ENCODE peak calls at places on chromosome 10, in ten cellular contexts. H, Z, J, L, K, S, Y, F, O and A are unnamed samples.

GRCh38 chr10:42877496-42878030 is 95.0 kb downstream of the BMS1 start:
- DNase-seq in H (no peak), Z (no peak), J (no peak), L (no peak), K (no peak), S (no peak), Y (no peak), F (no peak), O (no peak), A (no peak)

GRCh38 chr10:29245476-29245875 is 43.4 kb upstream of the LYZL1 start:
- DNase-seq in H (no peak), Z (no peak), J (no peak), L (no peak), K (peak; percentile 40), S (no peak), Y (no peak), F (no peak), O (no peak), A (no peak)

GRCh38 chr10:59176241-59177030 is at the start of gene PHYHIPL:
- DNase-seq in H (peak; percentile 24), Z (peak; percentile 43), J (no peak), L (no peak), K (no peak), S (peak; percentile 14), Y (peak; percentile 64), F (no peak), O (no peak), A (peak; percentile 24)

GRCh38 chr10:60990663-60991062 is 46.7 kb upstream of the RHOBTB1 start:
- DNase-seq in H (no peak), Z (no peak), J (no peak), L (no peak), K (no peak), S (no peak), Y (no peak), F (no peak), O (no peak), A (no peak)

GRCh38 chr10:132667613-132668394 is 118.1 kb downstream of the NKX6-2 start:
- DNase-seq in H (no peak), Z (no peak), J (no peak), L (no peak), K (no peak), S (peak; percentile 39), Y (no peak), F (no peak), O (no peak), A (no peak)

GRCh38 chr10:27072436-27073114 is 27.7 kb downstream of the ANKRD26 start:
- DNase-seq in H (no peak), Z (no peak), J (no peak), L (no peak), K (no peak), S (peak; percentile 27), Y (no peak), F (no peak), O (no peak), A (no peak)

GRCh38 chr10:125018576-125019143 is 76.7 kb downstream of the ZRANB1 start:
- DNase-seq in H (peak; percentile 14), Z (no peak), J (no peak), L (no peak), K (no peak), S (no peak), Y (no peak), F (no peak), O (no peak), A (no peak)

GRCh38 chr10:97499561-97500296 is 1.0 kb downstream of the UBTD1 start:
- DNase-seq in H (peak; percentile 51), Z (peak; percentile 30), J (no peak), L (peak; percentile 32), K (peak; percentile 85), S (no peak), Y (peak; percentile 60), F (peak; percentile 72), O (no peak), A (no peak)

GRCh38 chr10:80200687-80201086 is 4.7 kb downstream of the ANXA11 start:
- DNase-seq in H (no peak), Z (no peak), J (no peak), L (no peak), K (no peak), S (no peak), Y (no peak), F (no peak), O (no peak), A (no peak)

GRCh38 chr10:80201592-80202256 is 3.6 kb downstream of the ANXA11 start:
- DNase-seq in H (no peak), Z (no peak), J (no peak), L (peak; percentile 59), K (no peak), S (no peak), Y (no peak), F (no peak), O (no peak), A (no peak)

GRCh38 chr10:80197972-80198591 is 7.3 kb downstream of the ANXA11 start:
- DNase-seq in H (no peak), Z (no peak), J (no peak), L (peak; percentile 73), K (no peak), S (no peak), Y (no peak), F (no peak), O (no peak), A (no peak)

GRCh38 chr10:80200259-80200658 is 5.1 kb downstream of the ANXA11 start:
- DNase-seq in H (no peak), Z (no peak), J (no peak), L (no peak), K (no peak), S (no peak), Y (no peak), F (no peak), O (no peak), A (no peak)

DNA sequence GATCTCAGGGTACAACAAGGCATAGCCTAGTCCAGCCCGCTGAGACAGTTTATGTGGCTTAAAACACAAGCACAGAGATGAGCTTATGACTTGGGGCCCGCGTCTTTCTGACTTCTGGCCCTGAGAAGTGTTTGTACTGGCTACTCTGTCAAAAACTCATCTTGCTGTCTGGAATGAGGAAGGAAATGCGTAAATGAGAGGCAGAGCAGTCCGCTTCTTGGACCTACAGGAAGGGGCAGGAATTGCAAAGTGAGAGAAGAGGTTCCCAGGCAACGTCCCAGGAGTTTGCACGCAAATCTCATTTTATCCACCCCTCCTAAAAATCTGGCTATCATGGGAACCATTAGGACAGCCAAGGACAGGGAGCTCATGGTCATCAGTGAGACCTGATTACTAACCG is 5.5 kb downstream of the ANXA11 start:
- DNase-seq in H (no peak), Z (no peak), J (no peak), L (no peak), K (peak; percentile 92), S (peak; percentile 72), Y (no peak), F (no peak), O (no peak), A (no peak)
- TF ChIP-seq CTCF in H (no peak), Z (no peak), J (no peak), L (peak; percentile 28), K (peak; percentile 41), S (no peak), Y (no peak), F (no peak), O (no peak), A (no peak)

DNA sequence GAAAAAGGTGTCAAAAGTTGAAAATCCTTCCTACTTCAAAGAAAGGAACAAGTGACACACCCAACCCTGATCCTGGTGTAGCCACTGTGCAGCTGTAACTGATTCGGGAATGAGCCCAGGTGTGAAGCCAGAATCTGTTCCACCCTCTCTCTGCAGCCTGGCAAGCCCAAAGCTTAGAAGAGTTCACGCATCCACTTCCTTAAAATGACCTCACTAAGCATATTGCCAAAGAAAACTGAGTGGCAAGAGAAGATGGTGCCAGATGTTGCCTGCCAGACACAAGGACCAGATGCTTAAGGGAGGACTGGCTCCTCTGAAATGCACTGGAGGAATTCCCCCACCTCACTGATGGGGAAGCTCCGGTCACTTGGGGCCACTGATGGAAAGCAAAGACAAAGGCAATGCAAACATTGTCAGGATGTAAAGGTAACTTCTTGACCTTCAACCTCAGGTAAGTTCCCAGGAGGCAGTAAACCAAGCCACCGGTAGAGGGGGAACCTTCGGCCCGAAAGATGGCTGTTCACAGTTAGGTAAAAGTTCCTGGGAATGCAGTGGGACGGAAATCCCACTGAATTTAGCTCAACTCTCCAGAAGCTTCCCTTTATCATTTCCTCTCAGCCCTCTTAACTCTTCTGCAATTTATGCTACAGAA is 554.9 kb downstream of the KCNMA1 start:
- DNase-seq in H (no peak), Z (no peak), J (no peak), L (no peak), K (no peak), S (no peak), Y (no peak), F (no peak), O (no peak), A (no peak)
- TF ChIP-seq CTCF in H (no peak), Z (peak; percentile 47), J (peak; percentile 23), L (no peak), K (peak; percentile 5), S (no peak), Y (peak; percentile 40), F (no peak), O (no peak), A (no peak)

GRCh38 chr10:46020344-46020656 is 10.1 kb downstream of the NCOA4 start:
- DNase-seq in H (no peak), Z (no peak), J (no peak), L (no peak), K (no peak), S (no peak), Y (no peak), F (no peak), O (no peak), A (no peak)

GRCh38 chr10:46026106-46026505 is 4.3 kb downstream of the NCOA4 start:
- DNase-seq in H (no peak), Z (no peak), J (no peak), L (no peak), K (peak; percentile 51), S (no peak), Y (no peak), F (no peak), O (no peak), A (no peak)

GRCh38 chr10:46020871-46021553 is 9.4 kb downstream of the NCOA4 start:
- DNase-seq in H (no peak), Z (no peak), J (no peak), L (no peak), K (peak; percentile 92), S (no peak), Y (no peak), F (no peak), O (no peak), A (no peak)

GRCh38 chr10:46024948-46025347 is 5.5 kb downstream of the NCOA4 start:
- DNase-seq in H (no peak), Z (no peak), J (no peak), L (no peak), K (no peak), S (no peak), Y (no peak), F (no peak), O (no peak), A (no peak)

DNA sequence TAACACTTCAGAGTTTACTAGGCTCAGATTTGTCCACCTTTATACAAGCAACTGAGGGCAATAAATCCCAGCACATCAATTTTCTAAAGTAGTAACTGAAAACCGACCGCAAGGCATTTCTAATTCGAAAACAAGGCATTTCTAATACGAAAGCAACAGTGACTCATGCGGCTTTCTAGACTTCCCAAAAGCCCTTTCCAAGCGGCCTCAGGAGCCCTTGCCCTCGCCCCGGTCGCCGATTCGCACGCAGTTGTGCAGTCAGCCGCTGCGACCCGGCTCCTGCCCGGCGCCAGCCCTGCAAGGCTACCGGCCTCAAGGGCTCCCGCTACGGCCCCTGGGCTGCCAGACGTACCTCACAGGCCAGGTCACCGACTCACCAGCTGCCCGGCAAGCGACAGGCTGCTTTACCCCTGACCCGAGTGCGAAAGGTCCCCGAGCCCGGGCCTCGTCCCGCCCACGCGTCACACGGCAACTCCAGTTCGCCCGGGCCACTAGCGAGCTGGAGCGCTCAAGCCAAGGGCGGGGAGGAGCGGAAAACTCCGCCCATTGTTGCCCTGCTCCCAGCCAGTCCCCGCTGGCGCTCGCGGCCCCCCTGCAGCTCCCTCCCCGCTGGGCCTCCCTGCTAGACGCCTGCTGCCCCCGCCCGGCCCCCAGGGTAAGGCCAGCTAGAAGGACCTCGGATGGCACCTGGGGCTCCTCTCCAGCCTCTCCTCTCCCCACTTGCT is 7.3 kb downstream of the NCOA4 start:
- DNase-seq in H (peak; percentile 93), Z (peak; percentile 79), J (peak; percentile 56), L (peak; percentile 85), K (peak; percentile 93), S (peak; percentile 86), Y (peak; percentile 94), F (peak; percentile 85), O (peak; percentile 56), A (peak; percentile 84)
- TF ChIP-seq CTCF in H (no peak), Z (peak; percentile 23), J (peak; percentile 12), L (peak; percentile 58), K (peak; percentile 32), S (no peak), Y (peak; percentile 19), F (no peak), O (peak; percentile 22), A (peak; percentile 48)

GRCh38 chr10:24872049-24872789 is 80.2 kb downstream of the PRTFDC1 start:
- DNase-seq in H (no peak), Z (peak; percentile 22), J (no peak), L (no peak), K (no peak), S (no peak), Y (peak; percentile 4), F (no peak), O (no peak), A (no peak)
- TF ChIP-seq CTCF in H (no peak), Z (peak; percentile 41), J (no peak), L (no peak), K (no peak), S (no peak), Y (no peak), F (no peak), O (no peak), A (no peak)